ENCODE peak calls at places on chromosomes 16 and 17, in ten cellular contexts. K, T, G, P, D, Z, R, C, S and A are unnamed samples.

GRCh38 chr17:9021158-9021984 is at the start of gene NTN1:
- DNase-seq in K (peak), T (no peak), G (no peak), P (no peak), D (peak), Z (peak), R (peak), C (peak), S (peak), A (peak)

GRCh38 chr17:20216154-20216815 is 207.1 kb downstream of the SPECC1 start:
- DNase-seq in K (no peak), T (no peak), G (no peak), P (no peak), D (no peak), Z (no peak), R (peak), C (no peak), S (no peak), A (no peak)

GRCh38 chr16:1938316-1938715 is 4.7 kb downstream of the MSRB1 start:
- DNase-seq in K (no peak), T (no peak), G (no peak), P (no peak), D (peak), Z (no peak), R (no peak), C (no peak), S (no peak), A (no peak)

GRCh38 chr17:69060835-69061234 is at the start of gene ABCA9:
- DNase-seq in K (no peak), T (no peak), G (no peak), P (peak), D (no peak), Z (peak), R (peak), C (no peak), S (peak), A (no peak)

GRCh38 chr16:11022002-11022401 is 77.6 kb downstream of the CLEC16A start:
- DNase-seq in K (no peak), T (no peak), G (no peak), P (no peak), D (no peak), Z (no peak), R (no peak), C (no peak), S (no peak), A (no peak)

GRCh38 chr17:42266918-42267766 is 9.0 kb downstream of the STAT5B start:
- DNase-seq in K (no peak), T (no peak), G (no peak), P (no peak), D (no peak), Z (no peak), R (no peak), C (no peak), S (no peak), A (no peak)

GRCh38 chr16:14640538-14640937 is 7.8 kb downstream of the BFAR start:
- DNase-seq in K (no peak), T (no peak), G (no peak), P (no peak), D (no peak), Z (no peak), R (no peak), C (no peak), S (no peak), A (no peak)

GRCh38 chr17:6108382-6108781 is 38.2 kb downstream of the WSCD1 start:
- DNase-seq in K (no peak), T (no peak), G (no peak), P (no peak), D (no peak), Z (no peak), R (no peak), C (no peak), S (no peak), A (no peak)

GRCh38 chr17:2904135-2904534 is 107.9 kb downstream of the RAP1GAP2 start:
- DNase-seq in K (peak), T (no peak), G (peak), P (no peak), D (peak), Z (no peak), R (peak), C (no peak), S (no peak), A (no peak)

GRCh38 chr17:35460354-35460851 is 11.8 kb upstream of the SLFN13 start:
- DNase-seq in K (no peak), T (peak), G (no peak), P (no peak), D (peak), Z (no peak), R (peak), C (peak), S (peak), A (peak)

GRCh38 chr16:1277016-1277944 is 21.4 kb downstream of the TPSD1 start:
- DNase-seq in K (no peak), T (no peak), G (no peak), P (no peak), D (no peak), Z (no peak), R (no peak), C (no peak), S (no peak), A (no peak)

GRCh38 chr17:28466521-28467048 is 6.9 kb upstream of the SLC13A2 start:
- DNase-seq in K (no peak), T (no peak), G (no peak), P (no peak), D (no peak), Z (no peak), R (peak), C (peak), S (no peak), A (no peak)